ENCODE peak calls at places on chromosomes 5 and 9, in nine cellular contexts. Q, O, B, T, F, A, U, E and J are unnamed samples.

GRCh38 chr5:170280090-170280493 is 17.5 kb downstream of the LCP2 start:
- ATAC-seq in O (peak), E (no peak), B (peak), T (peak), F (no peak), A (no peak), Q (no peak), U (no peak), J (no peak)

GRCh38 chr5:180471866-180472265 is 22.3 kb upstream of the CNOT6 start:
- ATAC-seq in Q (no peak), T (no peak), A (peak), B (no peak), O (no peak), E (no peak), U (no peak), F (no peak), J (no peak)

GRCh38 chr9:87973791-87974292 is 491 bp downstream of the CDK20 start:
- ATAC-seq in Q (no peak), U (no peak), E (peak), A (peak), O (no peak), F (no peak), T (peak), B (peak), J (no peak)

GRCh38 chr5:168214886-168215285 is 76.6 kb upstream of the WWC1 start:
- ATAC-seq in E (no peak), T (no peak), B (no peak), Q (no peak), F (no peak), A (no peak), O (no peak), U (no peak), J (no peak)

GRCh38 chr9:125361837-125362531 is 100.4 kb downstream of the GAPVD1 start:
- ATAC-seq in B (no peak), F (no peak), O (no peak), U (no peak), E (no peak), T (no peak), A (peak), Q (no peak), J (peak)

GRCh38 chr5:143923634-143924265 is 111.8 kb downstream of the HMHB1 start:
- ATAC-seq in A (no peak), Q (no peak), E (no peak), O (no peak), F (peak), T (no peak), B (no peak), U (peak), J (peak)

GRCh38 chr5:82676663-82677062 is 398.5 kb upstream of the RPS23 start:
- ATAC-seq in Q (no peak), A (no peak), O (no peak), F (peak), T (no peak), B (no peak), E (no peak), U (peak), J (no peak)

GRCh38 chr5:165209101-165209727 is 1703.8 kb downstream of the MAT2B start:
- ATAC-seq in B (no peak), Q (no peak), T (no peak), E (no peak), F (no peak), A (peak), O (no peak), U (no peak), J (no peak)

GRCh38 chr5:1156033-1156753 is 44.3 kb upstream of the SLC12A7 start:
- ATAC-seq in U (no peak), T (no peak), O (no peak), B (no peak), E (no peak), A (peak), F (no peak), Q (no peak), J (no peak)

GRCh38 chr5:122004201-122004600 is 42.4 kb downstream of the SRFBP1 start:
- ATAC-seq in Q (no peak), T (no peak), U (no peak), F (no peak), A (no peak), O (no peak), B (no peak), E (no peak), J (no peak)

GRCh38 chr5:118596255-118596654 is 392.1 kb downstream of the DTWD2 start:
- ATAC-seq in F (no peak), Q (no peak), E (no peak), A (no peak), U (no peak), B (no peak), O (no peak), T (no peak), J (no peak)

GRCh38 chr9:115008536-115008935 is 78.1 kb upstream of the TNFSF8 start:
- ATAC-seq in B (no peak), F (peak), A (peak), T (peak), Q (no peak), U (peak), O (peak), E (peak), J (peak)

GRCh38 chr5:28779161-28779754 is 1740.9 kb upstream of the CDH9 start:
- ATAC-seq in B (no peak), U (no peak), T (no peak), A (no peak), F (no peak), Q (no peak), O (no peak), E (no peak), J (no peak)